ENCODE peak calls at places on chromosomes 6 and 20, in four cellular contexts. Y is lung, R is SJSA1, U is breast epithelium. P is an unnamed sample.

GRCh38 chr20:21102691-21103311 is 3.4 kb downstream of the LINC00237 start:
- DNase-seq in Y (peak; percentile 42), U (no peak), R (no peak), P (no peak)

GRCh38 chr20:57794600-57795346 is 85.0 kb upstream of the PMEPA1 start:
- DNase-seq in Y (no peak), R (no peak), U (no peak), P (no peak)

GRCh38 chr6:154796484-154796883 is 63.3 kb downstream of the SCAF8 start:
- DNase-seq in Y (no peak), U (no peak), R (no peak), P (no peak)

GRCh38 chr20:49948809-49949507 is 12.8 kb downstream of the RNF114 start:
- DNase-seq in R (peak; percentile 94), U (no peak), Y (no peak), P (no peak)

GRCh38 chr6:160461641-160462040 is 113.5 kb downstream of the SLC22A3 start:
- DNase-seq in R (no peak), Y (no peak), U (no peak), P (no peak)

GRCh38 chr20:19701449-19701848 is 56.6 kb upstream of the RIN2 start:
- DNase-seq in R (no peak), Y (no peak), U (no peak), P (no peak)

GRCh38 chr6:95768539-95768938 is 191.2 kb downstream of the MANEA start:
- DNase-seq in Y (no peak), U (no peak), R (no peak), P (no peak)

GRCh38 chr6:157113389-157113788 is 209.9 kb downstream of the TMEM242 start:
- DNase-seq in R (no peak), U (no peak), Y (no peak), P (no peak)

GRCh38 chr6:119445666-119446622 is 96.4 kb upstream of the MAN1A1 start:
- DNase-seq in U (no peak), R (no peak), Y (no peak), P (no peak)

GRCh38 chr20:61913423-61914225 is 152.1 kb downstream of the TAF4 start:
- DNase-seq in Y (no peak), U (no peak), R (no peak), P (no peak)

GRCh38 chr6:159302196-159302595 is 133.0 kb downstream of the FNDC1 start:
- DNase-seq in R (no peak), U (no peak), Y (no peak), P (no peak)

GRCh38 chr20:42678895-42679294 is 510.8 kb downstream of the PTPRT start:
- DNase-seq in R (no peak), Y (no peak), U (no peak), P (no peak)

GRCh38 chr6:122122202-122122601 is 277.2 kb upstream of the HSF2 start:
- DNase-seq in R (no peak), Y (no peak), U (no peak), P (no peak)

DNA sequence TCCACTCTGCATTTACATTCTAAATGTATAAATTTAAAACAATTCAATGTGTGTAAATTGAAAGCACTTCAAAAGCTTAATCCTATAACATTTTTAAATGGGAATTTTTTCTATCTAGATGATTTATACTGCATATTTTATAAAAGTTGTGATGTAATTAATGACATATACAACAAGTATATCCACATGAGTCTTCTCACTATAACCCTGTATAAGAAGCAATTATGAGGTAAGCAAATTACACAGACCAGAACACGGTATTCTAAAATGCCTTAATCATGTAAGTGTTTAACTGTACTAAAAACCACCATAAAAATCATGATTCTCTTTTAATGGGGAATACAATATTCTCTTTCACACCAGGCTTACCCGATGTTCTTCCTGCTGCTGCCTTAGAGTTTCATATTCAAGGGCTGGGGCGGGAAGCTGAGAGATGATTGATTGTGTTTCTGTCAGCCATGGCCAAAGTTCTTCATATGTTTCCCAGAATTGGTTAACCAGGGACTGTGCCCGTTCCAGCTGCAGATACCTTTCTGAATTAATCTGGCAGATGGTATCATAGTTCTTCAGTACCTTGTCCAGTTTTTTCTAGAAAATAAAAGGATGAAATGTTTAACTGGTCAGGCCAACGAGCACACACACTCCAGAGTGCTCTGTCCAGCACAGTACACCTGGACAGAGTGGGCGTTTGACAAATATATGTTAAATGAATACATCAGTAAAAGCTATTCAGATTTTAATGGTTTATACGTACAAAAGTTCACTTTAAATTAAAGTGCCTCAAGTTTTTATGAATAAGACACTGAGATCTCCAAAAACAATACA is 127.4 kb downstream of the DST start:
- DNase-seq in R (no peak), Y (no peak), U (no peak), P (no peak)
- H3K27ac ChIP-seq in R (no peak overlapping the region), Y (no peak overlapping the region), U (no peak overlapping the region), P (peak overlapping the region; percentile 27)

GRCh38 chr6:13354331-13355042 is 26.1 kb upstream of the TBC1D7 start:
- DNase-seq in R (peak; percentile 72), Y (no peak), U (no peak), P (no peak)
- H3K27ac ChIP-seq in R (peak overlapping the region; percentile 99), Y (peak overlapping the region; percentile 48), U (peak overlapping the region; percentile 35), P (no peak overlapping the region)

GRCh38 chr20:44004306-44004915 is 89.8 kb downstream of the TOX2 start:
- DNase-seq in Y (no peak), U (no peak), R (peak; percentile 35), P (no peak)

GRCh38 chr20:44006578-44006977 is 91.9 kb downstream of the TOX2 start:
- DNase-seq in U (no peak), Y (no peak), R (no peak), P (peak; percentile 56)

GRCh38 chr20:44006126-44006525 is 91.5 kb downstream of the TOX2 start:
- DNase-seq in U (no peak), R (no peak), Y (no peak), P (peak; percentile 31)

GRCh38 chr20:44003609-44004008 is 89.0 kb downstream of the TOX2 start:
- DNase-seq in U (no peak), R (no peak), Y (no peak), P (no peak)

GRCh38 chr20:44005661-44006060 is 91.0 kb downstream of the TOX2 start:
- DNase-seq in Y (no peak), U (no peak), R (no peak), P (no peak)
- H3K27ac ChIP-seq in Y (no peak overlapping the region), U (no peak overlapping the region), R (no peak overlapping the region), P (no peak overlapping the region)

GRCh38 chr20:1933465-1933870 is 38.3 kb downstream of the SIRPA start:
- DNase-seq in U (no peak), R (no peak), Y (peak; percentile 42), P (peak; percentile 87)
- H3K27ac ChIP-seq in U (peak overlapping the region; percentile 75), R (no peak overlapping the region), Y (peak overlapping the region; percentile 27), P (peak overlapping the region; percentile 65)

GRCh38 chr20:59165794-59166709 is 2.4 kb downstream of the ZNF831 start:
- DNase-seq in Y (no peak), U (no peak), R (no peak), P (no peak)

GRCh38 chr20:59161626-59162170 is 1.9 kb upstream of the ZNF831 start:
- DNase-seq in Y (no peak), U (no peak), R (no peak), P (no peak)

GRCh38 chr20:59164681-59165388 is 1.2 kb downstream of the ZNF831 start:
- DNase-seq in R (no peak), U (no peak), Y (no peak), P (no peak)

GRCh38 chr20:59163641-59164530 is at the start of gene ZNF831:
- DNase-seq in U (no peak), Y (no peak), R (no peak), P (no peak)

GRCh38 chr20:59165389-59165785 is 1.8 kb downstream of the ZNF831 start:
- DNase-seq in U (no peak), Y (no peak), R (no peak), P (no peak)
- H3K27ac ChIP-seq in U (peak overlapping the region; percentile 35), Y (no peak overlapping the region), R (no peak overlapping the region), P (peak overlapping the region; percentile 22)

GRCh38 chr20:25203089-25203488 is 7.6 kb downstream of the ENTPD6 start:
- DNase-seq in Y (no peak), R (no peak), U (no peak), P (no peak)
- H3K27ac ChIP-seq in Y (no peak overlapping the region), R (no peak overlapping the region), U (no peak overlapping the region), P (no peak overlapping the region)

DNA sequence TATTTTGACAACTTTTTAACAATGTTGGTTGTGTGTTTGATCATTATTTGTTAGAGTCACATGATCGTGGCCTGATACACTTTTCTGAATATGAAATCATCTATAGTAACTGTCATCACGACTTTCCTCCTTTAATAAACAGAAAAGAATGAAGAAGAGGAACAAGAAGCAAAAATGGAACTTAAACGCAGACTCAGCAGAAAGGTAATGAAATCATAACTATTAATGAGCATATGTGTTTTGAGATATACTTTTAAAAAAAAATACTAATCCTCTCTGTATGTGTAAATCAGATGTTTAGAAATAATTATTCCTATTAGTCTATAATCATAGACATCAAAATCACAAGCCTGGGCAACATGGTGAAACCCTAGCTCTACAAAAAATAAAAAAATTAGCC is 60.1 kb upstream of the LTV1 start:
- DNase-seq in U (no peak), Y (no peak), R (no peak), P (no peak)
- H3K27ac ChIP-seq in U (no peak overlapping the region), Y (no peak overlapping the region), R (no peak overlapping the region), P (no peak overlapping the region)

GRCh38 chr6:152378154-152378553 is 259.0 kb downstream of the SYNE1 start:
- DNase-seq in U (no peak), Y (no peak), R (peak; percentile 72), P (no peak)
- H3K27ac ChIP-seq in U (peak overlapping the region; percentile 74), Y (peak overlapping the region; percentile 26), R (peak overlapping the region; percentile 91), P (peak overlapping the region; percentile 30)

P was measured in suprapubic skin.